ENCODE peak calls at places on chromosomes 5 and 9, in seven cellular contexts. A, Q, U, W, Z, E and F are unnamed samples.

GRCh38 chr5:143140492-143141231 is 262.8 kb downstream of the NR3C1 start:
- DNase-seq in Q (no peak), A (no peak), U (no peak), Z (no peak), W (no peak), E (no peak), F (peak; percentile 79)

GRCh38 chr9:5620494-5620893 is 8.4 kb upstream of the RIC1 start:
- DNase-seq in U (no peak), Q (no peak), E (no peak), W (no peak), A (no peak), Z (no peak), F (no peak)

GRCh38 chr9:6566409-6567139 is 79.0 kb downstream of the GLDC start:
- DNase-seq in U (no peak), A (no peak), Z (no peak), Q (peak; percentile 90), E (peak; percentile 98), W (no peak), F (no peak)

GRCh38 chr5:77015938-77016569 is 14.2 kb upstream of the AGGF1 start:
- DNase-seq in Z (no peak), U (peak; percentile 64), A (no peak), Q (peak; percentile 78), W (peak; percentile 67), E (peak; percentile 54), F (peak; percentile 44)

GRCh38 chr9:95506438-95506691 is 10.4 kb downstream of the PTCH1 start:
- DNase-seq in A (peak; percentile 78), W (no peak), Q (peak; percentile 36), E (peak; percentile 36), Z (no peak), U (peak; percentile 60), F (peak; percentile 25)

GRCh38 chr9:117763314-117763713 is 59.1 kb downstream of the TLR4 start:
- DNase-seq in W (no peak), U (no peak), Q (no peak), Z (no peak), E (peak; percentile 20), A (no peak), F (no peak)

GRCh38 chr9:127506814-127507750 is 55.8 kb downstream of the LRSAM1 start:
- DNase-seq in Q (no peak), E (peak; percentile 78), Z (no peak), A (peak; percentile 71), W (no peak), U (no peak), F (no peak)

GRCh38 chr5:138054863-138055558 is 22.1 kb upstream of the FAM13B start:
- DNase-seq in U (no peak), E (peak; percentile 18), Q (no peak), W (peak; percentile 56), Z (no peak), A (no peak), F (peak; percentile 30)

GRCh38 chr5:152542741-152543140 is 137.7 kb upstream of the NMUR2 start:
- DNase-seq in Z (no peak), W (peak; percentile 80), Q (no peak), U (peak; percentile 83), A (no peak), E (peak; percentile 12), F (no peak)

GRCh38 chr5:78182838-78183237 is 111.7 kb downstream of the AP3B1 start:
- DNase-seq in W (no peak), Q (no peak), Z (no peak), A (no peak), E (no peak), U (no peak), F (peak; percentile 26)

GRCh38 chr5:157610990-157611389 is 35.4 kb upstream of the ADAM19 start:
- DNase-seq in E (no peak), U (peak; percentile 29), A (no peak), W (no peak), Z (no peak), Q (no peak), F (no peak)

GRCh38 chr9:69542942-69543704 is 129.0 kb downstream of the APBA1 start:
- DNase-seq in Q (no peak), A (no peak), W (peak; percentile 55), Z (no peak), U (peak; percentile 39), E (no peak), F (no peak)

GRCh38 chr5:167902298-167902697 is 389.1 kb upstream of the WWC1 start:
- DNase-seq in E (no peak), Q (no peak), W (no peak), Z (no peak), U (no peak), A (no peak), F (no peak)

GRCh38 chr9:134156564-134157377 is 7.6 kb downstream of the RNU6ATAC start:
- DNase-seq in W (no peak), U (no peak), Q (no peak), E (no peak), Z (peak; percentile 68), A (no peak), F (no peak)

GRCh38 chr9:13181652-13182051 is 97.8 kb downstream of the MPDZ start:
- DNase-seq in Q (peak; percentile 33), W (peak; percentile 9), A (no peak), U (peak; percentile 12), Z (no peak), E (peak; percentile 35), F (no peak)

GRCh38 chr9:25658587-25658986 is 19.7 kb downstream of the TUSC1 start:
- DNase-seq in E (no peak), U (no peak), Q (peak; percentile 1), W (no peak), A (no peak), Z (no peak), F (no peak)

GRCh38 chr5:6730407-6730806 is 17.2 kb downstream of the TENT4A start:
- DNase-seq in Z (peak; percentile 69), U (no peak), E (no peak), W (no peak), A (peak; percentile 28), Q (no peak), F (no peak)

GRCh38 chr9:127921592-127922120 is 4.8 kb upstream of the ST6GALNAC4 start:
- DNase-seq in E (no peak), Q (no peak), A (no peak), Z (peak; percentile 94), W (peak; percentile 75), U (peak; percentile 65), F (peak; percentile 53)

GRCh38 chr5:176364765-176365662 is at the start of gene ARL10:
- DNase-seq in A (peak; percentile 66), Z (peak; percentile 89), W (peak; percentile 65), U (peak; percentile 63), E (no peak), Q (no peak), F (no peak)

GRCh38 chr9:137550241-137550621 is at the start of gene PNPLA7:
- DNase-seq in Q (peak; percentile 85), A (peak; percentile 96), U (peak; percentile 88), W (peak; percentile 93), Z (peak; percentile 92), E (peak; percentile 35), F (peak; percentile 89)

GRCh38 chr5:87079219-87079618 is 188.5 kb upstream of the RASA1 start:
- DNase-seq in Q (no peak), E (no peak), Z (no peak), A (no peak), W (no peak), U (no peak), F (no peak)

GRCh38 chr9:80435591-80435990 is 863.8 kb downstream of the TLE4 start:
- DNase-seq in W (no peak), U (no peak), E (no peak), A (no peak), Z (no peak), Q (no peak), F (no peak)

GRCh38 chr5:56647109-56647863 is 168.1 kb upstream of the MAP3K1 start:
- DNase-seq in W (no peak), A (no peak), E (no peak), Q (no peak), Z (no peak), U (no peak), F (no peak)

GRCh38 chr9:121453232-121453892 is 46.3 kb downstream of the GGTA1 start:
- DNase-seq in A (no peak), Z (no peak), W (peak; percentile 31), Q (no peak), E (no peak), U (no peak), F (no peak)

DNA sequence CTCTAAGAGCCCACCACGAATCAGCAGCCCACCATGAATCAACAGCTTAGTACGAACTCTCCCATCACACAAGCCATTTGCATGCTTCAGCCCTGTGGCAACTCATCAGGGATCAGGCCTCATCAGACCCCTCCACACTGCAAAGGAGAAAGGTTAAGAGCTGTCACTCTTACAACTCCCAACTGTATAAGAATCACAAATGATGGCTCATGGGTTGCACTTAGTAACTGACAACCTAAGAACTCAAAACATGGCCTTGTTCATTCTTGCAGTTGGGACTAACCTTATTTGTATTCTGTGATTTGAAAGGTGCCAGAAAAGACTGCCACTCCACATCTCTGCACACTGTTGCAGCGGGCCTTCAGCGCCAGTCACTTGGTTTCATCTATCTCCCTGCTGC is 149.1 kb upstream of the ZNF366 start:
- DNase-seq in U (peak; percentile 10), W (no peak), Z (no peak), E (no peak), A (no peak), Q (no peak), F (no peak)
- H3K4me1 ChIP-seq in U (no peaks in the 10 kb centered on the region), W (no peaks in the 10 kb centered on the region), Z (no peaks in the 10 kb centered on the region), E (peaks cover 6% of the 10 kb centered on the region), A (no peaks in the 10 kb centered on the region), Q (peaks cover 12% of the 10 kb centered on the region), F (no peaks in the 10 kb centered on the region)

DNA sequence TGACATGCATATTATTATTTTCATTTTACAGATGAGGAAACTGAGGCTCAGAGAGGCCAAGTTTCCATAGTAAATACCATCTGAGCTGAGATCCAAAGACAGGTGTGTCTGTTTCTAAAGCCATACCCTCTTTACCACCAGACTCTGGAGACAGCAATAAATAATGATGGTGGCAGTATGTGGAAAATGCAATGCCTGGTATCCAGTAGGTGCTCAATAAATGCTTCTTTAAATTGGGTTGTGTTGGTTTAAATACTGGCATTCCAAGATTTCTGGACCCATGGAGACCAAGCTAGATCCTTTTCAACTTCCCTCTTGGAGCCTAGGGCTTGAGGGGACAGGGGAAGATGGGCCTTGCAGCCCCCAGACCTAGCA is 221.3 kb upstream of the MSX2 start:
- DNase-seq in U (no peak), Z (no peak), A (no peak), Q (no peak), E (no peak), W (no peak), F (no peak)
- H3K4me3 ChIP-seq in U (no peak overlapping the region), Z (no peak overlapping the region), A (no peak overlapping the region), Q (no peak overlapping the region), E (no peak overlapping the region), W (no peak overlapping the region), F (no peak overlapping the region)

GRCh38 chr9:37801959-37802711 is 1.5 kb downstream of the DCAF10 start:
- DNase-seq in E (no peak), Q (no peak), Z (no peak), W (no peak), U (no peak), A (no peak), F (no peak)
- H3K27ac ChIP-seq in E (no peak overlapping the region), Q (peak overlapping the region; percentile 98), Z (no peak overlapping the region), W (no peak overlapping the region), U (no peak overlapping the region), A (no peak overlapping the region), F (no peak overlapping the region)

DNA sequence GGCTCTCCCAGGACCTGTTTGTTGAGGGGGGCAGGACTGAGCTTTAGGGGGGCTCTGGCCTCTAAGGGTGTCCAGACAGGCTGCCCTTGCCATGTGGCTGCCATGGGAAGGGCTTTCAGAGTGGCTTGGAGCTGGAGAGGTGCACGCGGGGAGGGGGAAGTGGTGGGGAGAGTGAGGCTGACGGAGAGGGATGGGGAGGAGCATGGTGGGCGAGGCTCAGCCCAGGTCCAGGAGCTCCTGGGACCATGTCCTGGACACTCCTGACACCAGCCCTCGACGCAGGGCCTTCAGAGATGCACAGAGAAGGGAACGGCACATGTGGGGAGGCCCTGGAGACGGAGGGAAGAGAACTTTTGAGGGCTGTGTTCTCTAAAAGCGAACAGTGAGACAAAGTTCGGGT is 2.4 kb downstream of the SPAAR start:
- DNase-seq in A (no peak), U (no peak), E (no peak), Z (no peak), W (no peak), Q (no peak), F (no peak)
- H3K4me1 ChIP-seq in A (peaks cover 11% of the 10 kb centered on the region), U (peaks cover 33% of the 10 kb centered on the region), E (peaks cover 34% of the 10 kb centered on the region), Z (peaks cover 47% of the 10 kb centered on the region), W (peaks cover 24% of the 10 kb centered on the region), Q (peaks cover 40% of the 10 kb centered on the region), F (peaks cover 28% of the 10 kb centered on the region)